ENCODE peak calls at places on chromosomes 13 and 19, in six cellular contexts. M, I, S, J, U and W are unnamed samples.

GRCh38 chr13:78777973-78778372 is 119.0 kb upstream of the OBI1 start:
- DNase-seq in M (no peak), I (no peak), S (no peak), J (no peak), U (no peak), W (no peak)

GRCh38 chr13:61162106-61162505 is 253.5 kb downstream of the PCDH20 start:
- DNase-seq in M (no peak), I (no peak), S (no peak), J (no peak), U (no peak), W (no peak)

GRCh38 chr13:34654682-34655081 is 287.4 kb upstream of the NBEA start:
- DNase-seq in M (no peak), I (peak), S (no peak), J (no peak), U (no peak), W (no peak)

GRCh38 chr13:60787083-60787482 is 390.1 kb downstream of the TDRD3 start:
- DNase-seq in M (no peak), I (no peak), S (no peak), J (no peak), U (peak), W (no peak)

GRCh38 chr13:76016799-76017198 is 380.7 kb downstream of the LMO7 start:
- DNase-seq in M (no peak), I (peak), S (no peak), J (no peak), U (peak), W (no peak)

GRCh38 chr13:101417043-101417406 is 717 bp upstream of the NALCN start:
- DNase-seq in M (peak), I (peak), S (no peak), J (no peak), U (peak), W (no peak)

GRCh38 chr19:38563475-38563874 is 54.3 kb downstream of the MAP4K1 start:
- DNase-seq in M (no peak), I (no peak), S (no peak), J (no peak), U (no peak), W (no peak)

GRCh38 chr13:74929436-74929835 is 552.5 kb downstream of the TBC1D4 start:
- DNase-seq in M (no peak), I (peak), S (no peak), J (no peak), U (no peak), W (no peak)

GRCh38 chr19:13935765-13936486 is 2.3 kb downstream of the PODNL1 start:
- DNase-seq in M (no peak), I (no peak), S (no peak), J (no peak), U (no peak), W (no peak)

GRCh38 chr13:99827011-99827410 is 144.6 kb downstream of the ZIC5 start:
- DNase-seq in M (no peak), I (no peak), S (no peak), J (no peak), U (no peak), W (no peak)

GRCh38 chr13:59461411-59461810 is 702.3 kb downstream of the DIAPH3 start:
- DNase-seq in M (no peak), I (no peak), S (no peak), J (no peak), U (no peak), W (no peak)

DNA sequence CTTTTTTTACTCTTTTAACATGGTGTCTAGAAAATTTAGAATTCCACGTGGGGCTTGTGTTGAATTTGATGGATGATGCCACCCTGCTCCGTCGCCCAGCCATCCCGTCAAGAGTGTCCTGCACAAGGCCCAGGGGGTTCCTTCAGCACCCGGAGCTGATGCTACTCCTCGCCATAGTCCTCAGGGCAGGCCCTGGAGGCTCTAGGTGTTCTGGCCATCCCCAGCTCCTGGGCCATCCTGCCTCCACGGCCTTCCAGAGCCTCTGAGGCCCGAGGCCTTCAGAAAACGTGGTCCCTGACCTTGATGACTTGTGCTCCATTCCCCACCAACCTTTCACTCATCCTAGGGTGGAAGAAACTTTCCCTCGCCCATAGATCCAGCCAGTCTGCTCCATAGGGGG is 3.3 kb downstream of the AKT1S1 start:
- DNase-seq in M (no peak), I (no peak), S (no peak), J (no peak), U (no peak), W (no peak)
- H3K4me3 ChIP-seq in M (no peak), I (no peak), S (no peak), J (no peak), U (no peak), W (no peak)

DNA sequence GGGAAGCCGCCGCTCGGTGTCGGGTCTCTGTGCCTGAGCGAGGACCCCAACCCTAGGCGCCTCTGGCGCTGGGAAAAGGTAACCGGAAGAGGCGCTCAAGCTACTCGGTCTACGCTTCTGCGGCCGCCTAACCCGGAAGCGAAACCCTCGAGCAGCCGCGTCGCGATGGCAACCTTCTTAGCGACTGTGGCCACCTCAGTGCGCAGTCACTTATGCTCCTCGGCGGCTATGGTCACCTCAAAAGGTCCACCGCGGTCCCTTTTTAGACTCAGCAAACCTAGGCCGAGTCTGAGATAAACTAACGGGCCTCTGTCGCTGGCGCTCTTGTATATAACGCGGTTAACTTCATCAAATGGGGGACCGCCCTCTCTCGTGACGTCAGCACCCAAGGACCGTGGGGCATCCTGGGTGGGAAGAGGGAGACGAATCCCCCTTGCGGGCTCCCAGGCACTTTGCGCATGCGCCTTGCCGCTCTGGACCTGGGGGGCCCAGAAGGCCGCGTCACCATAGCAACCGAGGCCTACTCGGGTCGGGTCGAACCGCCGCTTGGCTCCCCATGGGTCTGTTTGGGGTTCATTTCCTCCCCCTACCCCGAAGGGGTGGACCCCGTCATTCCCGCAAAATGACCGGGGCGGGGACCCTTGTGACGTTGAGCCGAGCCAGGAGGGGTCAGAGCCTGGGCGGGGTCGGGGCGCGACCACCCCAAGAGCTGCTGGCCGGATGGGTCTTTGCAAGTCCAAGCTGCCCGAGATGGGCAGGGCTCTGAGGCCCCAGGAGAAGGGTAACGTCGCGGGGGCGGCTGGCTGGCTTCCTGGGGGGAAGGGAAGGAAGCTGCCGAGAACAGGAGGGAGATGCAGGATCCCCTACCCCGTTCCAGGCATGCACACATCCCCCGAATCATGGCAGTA is at the start of gene GTF2F1:
- DNase-seq in M (peak), I (peak), S (peak), J (peak), U (peak), W (peak)
- TF ChIP-seq CTCF in M (peak), I (peak), S (no peak), J (no peak), U (peak), W (peak)

GRCh38 chr19:47003611-47003935 is 16.1 kb upstream of the NPAS1 start:
- DNase-seq in M (no peak), I (no peak), S (no peak), J (no peak), U (no peak), W (no peak)
- H3K4me3 ChIP-seq in M (no peak), I (no peak), S (no peak), J (no peak), U (no peak), W (no peak)

DNA sequence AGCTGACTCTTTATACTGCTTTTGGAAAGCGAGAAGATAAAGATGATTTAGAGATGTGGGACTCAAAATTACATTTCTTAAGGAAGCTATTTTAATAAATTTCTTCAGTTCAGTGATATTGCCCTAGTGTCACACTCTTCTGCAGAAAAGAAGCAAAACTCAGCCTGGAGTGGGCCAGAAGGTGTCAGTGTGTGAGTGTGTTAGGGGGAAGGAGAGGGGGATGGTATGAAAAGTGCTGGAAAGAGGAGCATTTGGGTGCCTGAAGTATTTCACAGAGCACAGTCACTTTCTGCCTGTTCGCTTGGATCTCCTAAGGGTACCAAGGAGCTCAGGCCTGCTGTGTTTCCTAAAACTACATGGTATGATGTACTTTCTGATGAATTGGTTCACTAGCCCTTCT is 84.5 kb upstream of the FRY start:
- DNase-seq in M (no peak), I (no peak), S (no peak), J (no peak), U (no peak), W (no peak)
- TF ChIP-seq CTCF in M (no peak), I (no peak), S (no peak), J (no peak), U (no peak), W (no peak)

DNA sequence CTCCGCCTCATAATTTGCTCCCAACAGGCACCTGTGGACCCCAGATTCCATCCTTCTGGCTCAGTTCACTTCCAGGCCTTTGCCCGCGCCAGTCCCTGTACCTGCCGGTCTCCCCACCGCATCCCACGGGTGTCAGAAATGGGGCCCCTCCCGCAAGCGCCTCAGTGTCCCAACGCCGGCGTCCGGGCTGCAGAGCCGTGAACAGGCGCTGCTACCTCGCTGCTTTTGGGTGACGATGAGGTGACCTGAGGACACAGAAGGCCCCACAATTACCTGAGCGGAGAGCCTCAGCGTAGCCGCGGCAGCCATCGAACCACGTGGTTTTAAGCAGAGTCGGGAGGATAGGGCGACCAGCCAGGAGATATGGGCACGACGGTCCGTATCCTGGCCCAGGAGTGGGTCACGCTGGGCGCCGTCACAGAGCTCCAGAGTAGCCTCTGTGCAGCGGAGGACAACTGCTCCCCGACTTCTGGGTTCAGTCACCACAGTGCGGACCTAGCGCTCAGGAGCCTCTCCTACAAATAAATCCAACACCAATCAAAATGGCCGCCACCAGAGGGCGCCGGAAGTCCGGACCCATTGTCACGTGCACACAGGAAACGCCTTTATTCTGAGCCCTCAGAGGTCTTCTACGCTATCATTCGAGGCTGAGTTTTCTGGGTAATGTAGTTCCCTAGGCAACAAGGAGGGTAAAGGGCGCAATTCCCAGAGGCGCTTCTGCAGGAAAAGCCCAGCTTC is at the start of gene ZNF814:
- DNase-seq in M (peak), I (peak), S (peak), J (peak), U (peak), W (peak)
- H3K4me3 ChIP-seq in M (peak), I (peak), S (peak), J (peak), U (peak), W (peak)

DNA sequence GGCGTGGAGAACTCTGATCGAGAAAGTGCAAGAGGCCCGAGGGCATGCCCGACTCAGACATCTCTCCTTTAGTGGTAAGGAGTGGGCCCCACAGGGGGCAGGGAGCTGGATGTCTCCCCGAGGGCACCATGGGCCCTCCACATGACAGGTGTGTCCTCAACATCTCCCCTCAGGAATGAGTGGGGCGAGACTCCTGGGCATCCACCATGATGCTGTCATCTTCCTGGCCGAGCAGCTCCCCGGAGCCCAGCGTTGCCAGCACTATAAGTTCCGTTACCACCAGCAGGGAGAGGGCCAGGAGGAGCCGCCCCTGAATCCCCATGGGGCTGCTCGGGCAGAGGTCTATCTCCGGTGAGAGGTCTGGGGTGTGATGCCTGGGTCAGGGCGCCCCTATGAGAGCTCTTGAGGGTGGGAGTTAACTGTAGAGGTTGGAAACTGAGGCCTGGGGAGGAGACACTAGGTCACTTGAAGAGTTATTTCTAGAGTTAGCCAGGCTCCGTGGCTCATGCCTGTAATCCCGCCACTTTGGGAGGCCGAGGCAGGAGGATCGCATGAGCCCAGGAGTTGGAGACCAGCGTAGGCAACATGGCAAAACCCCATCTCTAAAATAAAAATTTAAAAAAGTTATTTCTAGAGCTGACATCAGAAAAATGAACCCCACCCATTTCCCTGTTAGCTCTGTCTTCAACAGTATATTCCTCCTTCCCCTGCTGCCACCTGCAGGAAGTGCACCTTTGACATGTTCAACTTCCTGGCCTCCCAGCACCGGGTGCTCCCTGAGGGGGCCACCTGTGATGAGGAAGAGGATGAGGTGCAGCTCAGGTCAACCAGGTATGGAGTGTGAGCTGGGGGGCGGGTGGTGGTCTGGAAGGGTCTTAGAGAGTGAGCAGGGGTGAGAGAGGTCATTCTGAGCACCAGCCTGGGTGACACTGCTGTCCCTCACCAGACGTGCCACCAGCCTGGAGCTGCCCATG is 5.1 kb downstream of the IGFLR1 start:
- DNase-seq in M (no peak), I (no peak), S (no peak), J (no peak), U (no peak), W (no peak)
- TF ChIP-seq CTCF in M (peak), I (no peak), S (no peak), J (no peak), U (peak), W (no peak)

DNA sequence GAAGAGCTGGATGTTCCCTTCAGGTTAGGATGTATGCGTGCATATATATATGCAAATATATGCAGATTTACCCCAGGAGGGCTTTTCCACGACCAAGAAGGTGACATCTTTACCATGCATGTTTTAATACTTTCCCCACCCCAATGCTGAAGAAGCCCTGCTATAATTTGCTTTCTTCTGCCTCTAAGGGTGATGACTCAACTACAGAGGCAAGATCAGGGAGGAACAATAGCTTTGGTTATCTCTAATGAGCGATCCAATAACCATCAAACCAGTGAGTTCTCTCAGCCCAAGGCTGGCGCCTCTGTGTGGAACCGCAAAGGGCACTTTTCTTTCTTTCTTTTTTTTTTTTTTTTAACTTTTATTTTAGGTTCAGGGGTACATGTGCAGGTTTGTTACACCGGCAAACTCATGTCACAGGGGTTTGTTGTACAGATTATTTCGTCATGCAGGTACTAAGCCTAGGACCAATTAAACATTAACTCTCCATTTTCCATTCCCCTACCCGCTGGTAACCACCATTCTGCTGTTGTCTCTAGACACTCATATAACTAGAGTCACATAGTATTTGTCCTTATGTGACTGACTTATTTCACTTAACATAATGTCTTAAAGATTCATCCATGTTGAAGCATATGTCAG is 25.7 kb upstream of the UBE2L5 start:
- DNase-seq in M (no peak), I (no peak), S (no peak), J (no peak), U (peak), W (no peak)
- H3K4me3 ChIP-seq in M (no peak), I (no peak), S (no peak), J (no peak), U (no peak), W (no peak)